ENCODE peak calls at places on chromosomes 7 and 10, in five cellular contexts. One of them, this sample, is unnamed.

GRCh38 chr10:93333278-93333978 is 148.7 kb downstream of the MYOF start:
- DNase-seq in NCI-H1092: no peak
- DNase-seq in fibroblast of lung: peak; percentile 59
- DNase-seq in Right ventricle myocardium superior: no peak
- DNase-seq in dorsolateral prefrontal cortex: no peak
- DNase-seq in this sample: no peak

GRCh38 chr10:116891208-116891607 is 41.9 kb downstream of the ENO4 start:
- DNase-seq in dorsolateral prefrontal cortex: peak; percentile 62
- DNase-seq in NCI-H1092: no peak
- DNase-seq in fibroblast of lung: peak; percentile 87
- DNase-seq in Right ventricle myocardium superior: peak; percentile 63
- DNase-seq in this sample: peak; percentile 91

GRCh38 chr7:104137971-104138370 is 69.8 kb downstream of the ORC5 start:
- DNase-seq in Right ventricle myocardium superior: no peak
- DNase-seq in NCI-H1092: no peak
- DNase-seq in dorsolateral prefrontal cortex: no peak
- DNase-seq in fibroblast of lung: peak; percentile 85
- DNase-seq in this sample: peak; percentile 29

GRCh38 chr7:2651336-2651735 is 19.6 kb downstream of the TTYH3 start:
- DNase-seq in fibroblast of lung: no peak
- DNase-seq in Right ventricle myocardium superior: no peak
- DNase-seq in dorsolateral prefrontal cortex: no peak
- DNase-seq in NCI-H1092: no peak
- DNase-seq in this sample: no peak

GRCh38 chr10:103472005-103472404 is 7.0 kb downstream of the CALHM3 start:
- DNase-seq in Right ventricle myocardium superior: no peak
- DNase-seq in fibroblast of lung: no peak
- DNase-seq in dorsolateral prefrontal cortex: no peak
- DNase-seq in NCI-H1092: no peak
- DNase-seq in this sample: no peak

GRCh38 chr10:52485486-52485885 is 171.4 kb downstream of the DKK1 start:
- DNase-seq in Right ventricle myocardium superior: no peak
- DNase-seq in dorsolateral prefrontal cortex: no peak
- DNase-seq in fibroblast of lung: no peak
- DNase-seq in NCI-H1092: no peak
- DNase-seq in this sample: no peak

GRCh38 chr7:106100863-106101262 is 11.2 kb downstream of the SYPL1 start:
- DNase-seq in fibroblast of lung: no peak
- DNase-seq in Right ventricle myocardium superior: no peak
- DNase-seq in dorsolateral prefrontal cortex: no peak
- DNase-seq in NCI-H1092: no peak
- DNase-seq in this sample: no peak

GRCh38 chr7:146115665-146116451 is 743 bp upstream of the CNTNAP2 start:
- DNase-seq in fibroblast of lung: peak; percentile 46
- DNase-seq in Right ventricle myocardium superior: peak; percentile 78
- DNase-seq in dorsolateral prefrontal cortex: peak; percentile 64
- DNase-seq in NCI-H1092: peak; percentile 56
- DNase-seq in this sample: peak; percentile 33

GRCh38 chr7:129807863-129808262 is 144.9 kb downstream of the UBE2H start:
- DNase-seq in Right ventricle myocardium superior: no peak
- DNase-seq in fibroblast of lung: no peak
- DNase-seq in dorsolateral prefrontal cortex: no peak
- DNase-seq in NCI-H1092: no peak
- DNase-seq in this sample: no peak

GRCh38 chr7:41698114-41698513 is 4.8 kb downstream of the INHBA start:
- DNase-seq in dorsolateral prefrontal cortex: no peak
- DNase-seq in NCI-H1092: no peak
- DNase-seq in Right ventricle myocardium superior: no peak
- DNase-seq in fibroblast of lung: no peak
- DNase-seq in this sample: no peak

GRCh38 chr7:388461-388960 is 98.5 kb downstream of the FOXL3 start:
- DNase-seq in NCI-H1092: peak; percentile 16
- DNase-seq in Right ventricle myocardium superior: peak; percentile 69
- DNase-seq in dorsolateral prefrontal cortex: peak; percentile 29
- DNase-seq in fibroblast of lung: no peak
- DNase-seq in this sample: no peak

GRCh38 chr10:8102708-8103401 is 48.4 kb downstream of the GATA3 start:
- DNase-seq in dorsolateral prefrontal cortex: no peak
- DNase-seq in fibroblast of lung: no peak
- DNase-seq in Right ventricle myocardium superior: no peak
- DNase-seq in NCI-H1092: no peak
- DNase-seq in this sample: no peak

GRCh38 chr7:1715331-1715625 is 45.2 kb downstream of the ELFN1 start:
- DNase-seq in Right ventricle myocardium superior: peak; percentile 10
- DNase-seq in dorsolateral prefrontal cortex: no peak
- DNase-seq in NCI-H1092: no peak
- DNase-seq in fibroblast of lung: no peak
- DNase-seq in this sample: no peak

GRCh38 chr10:77383861-77384553 is 253.6 kb downstream of the KCNMA1 start:
- DNase-seq in NCI-H1092: no peak
- DNase-seq in Right ventricle myocardium superior: no peak
- DNase-seq in fibroblast of lung: no peak
- DNase-seq in dorsolateral prefrontal cortex: peak; percentile 78
- DNase-seq in this sample: no peak

GRCh38 chr7:134835463-134835823 is 56.0 kb downstream of the CALD1 start:
- DNase-seq in dorsolateral prefrontal cortex: no peak
- DNase-seq in fibroblast of lung: no peak
- DNase-seq in NCI-H1092: no peak
- DNase-seq in Right ventricle myocardium superior: no peak
- DNase-seq in this sample: no peak

GRCh38 chr10:28619465-28619864 is 57.9 kb upstream of the BAMBI start:
- DNase-seq in NCI-H1092: no peak
- DNase-seq in fibroblast of lung: no peak
- DNase-seq in Right ventricle myocardium superior: no peak
- DNase-seq in dorsolateral prefrontal cortex: no peak
- DNase-seq in this sample: no peak

GRCh38 chr10:117684673-117685211 is 142.2 kb downstream of the EMX2 start:
- DNase-seq in NCI-H1092: no peak
- DNase-seq in dorsolateral prefrontal cortex: no peak
- DNase-seq in Right ventricle myocardium superior: peak; percentile 64
- DNase-seq in fibroblast of lung: no peak
- DNase-seq in this sample: no peak

GRCh38 chr7:154853727-154854095 is 149.2 kb downstream of the PAXIP1 start:
- DNase-seq in Right ventricle myocardium superior: no peak
- DNase-seq in dorsolateral prefrontal cortex: no peak
- DNase-seq in NCI-H1092: no peak
- DNase-seq in fibroblast of lung: peak; percentile 6
- DNase-seq in this sample: no peak

GRCh38 chr10:75211007-75211735 is 575 bp downstream of the VDAC2 start:
- DNase-seq in dorsolateral prefrontal cortex: no peak
- DNase-seq in Right ventricle myocardium superior: no peak
- DNase-seq in fibroblast of lung: peak; percentile 72
- DNase-seq in NCI-H1092: no peak
- DNase-seq in this sample: no peak

GRCh38 chr7:23430902-23431259 is 39.4 kb downstream of the IGF2BP3 start:
- DNase-seq in fibroblast of lung: no peak
- DNase-seq in NCI-H1092: no peak
- DNase-seq in Right ventricle myocardium superior: no peak
- DNase-seq in dorsolateral prefrontal cortex: no peak
- DNase-seq in this sample: no peak

GRCh38 chr7:46178685-46179084 is 257.6 kb upstream of the IGFBP3 start:
- DNase-seq in fibroblast of lung: peak; percentile 80
- DNase-seq in dorsolateral prefrontal cortex: no peak
- DNase-seq in Right ventricle myocardium superior: no peak
- DNase-seq in NCI-H1092: no peak
- DNase-seq in this sample: peak; percentile 53

GRCh38 chr7:143259765-143260164 is 3.5 kb upstream of the GSTK1 start:
- DNase-seq in dorsolateral prefrontal cortex: no peak
- DNase-seq in NCI-H1092: no peak
- DNase-seq in Right ventricle myocardium superior: no peak
- DNase-seq in fibroblast of lung: no peak
- DNase-seq in this sample: no peak

GRCh38 chr7:69871886-69872592 is 273.8 kb downstream of the AUTS2 start:
- DNase-seq in Right ventricle myocardium superior: peak; percentile 40
- DNase-seq in fibroblast of lung: no peak
- DNase-seq in dorsolateral prefrontal cortex: no peak
- DNase-seq in NCI-H1092: no peak
- DNase-seq in this sample: no peak

GRCh38 chr10:27744478-27745379 is 890 bp downstream of the MKX start:
- DNase-seq in fibroblast of lung: peak; percentile 53
- DNase-seq in NCI-H1092: no peak
- DNase-seq in dorsolateral prefrontal cortex: no peak
- DNase-seq in Right ventricle myocardium superior: peak; percentile 43
- DNase-seq in this sample: no peak

GRCh38 chr10:3829193-3830050 is 44.4 kb upstream of the KLF6 start:
- DNase-seq in NCI-H1092: no peak
- DNase-seq in Right ventricle myocardium superior: no peak
- DNase-seq in fibroblast of lung: no peak
- DNase-seq in dorsolateral prefrontal cortex: no peak
- DNase-seq in this sample: no peak

GRCh38 chr10:7121154-7121797 is 289.6 kb downstream of the SFMBT2 start:
- DNase-seq in dorsolateral prefrontal cortex: peak; percentile 50
- DNase-seq in Right ventricle myocardium superior: peak; percentile 63
- DNase-seq in NCI-H1092: peak; percentile 26
- DNase-seq in fibroblast of lung: peak; percentile 15
- DNase-seq in this sample: peak; percentile 13

GRCh38 chr10:118341678-118342637 is at the start of gene FAM204A:
- DNase-seq in NCI-H1092: peak; percentile 88
- DNase-seq in Right ventricle myocardium superior: peak; percentile 97
- DNase-seq in dorsolateral prefrontal cortex: peak; percentile 92
- DNase-seq in fibroblast of lung: peak; percentile 89
- DNase-seq in this sample: peak; percentile 90

GRCh38 chr10:104043185-104043830 is 42.4 kb downstream of the COL17A1 start:
- DNase-seq in fibroblast of lung: peak; percentile 43
- DNase-seq in dorsolateral prefrontal cortex: no peak
- DNase-seq in Right ventricle myocardium superior: no peak
- DNase-seq in NCI-H1092: no peak
- DNase-seq in this sample: no peak

GRCh38 chr7:74612015-74612829 is 45.3 kb upstream of the GTF2I start:
- DNase-seq in Right ventricle myocardium superior: no peak
- DNase-seq in NCI-H1092: no peak
- DNase-seq in fibroblast of lung: peak; percentile 59
- DNase-seq in dorsolateral prefrontal cortex: no peak
- DNase-seq in this sample: peak; percentile 54

GRCh38 chr10:71035511-71036278 is 147.3 kb upstream of the PCBD1 start:
- DNase-seq in NCI-H1092: no peak
- DNase-seq in dorsolateral prefrontal cortex: no peak
- DNase-seq in Right ventricle myocardium superior: no peak
- DNase-seq in fibroblast of lung: no peak
- DNase-seq in this sample: no peak

GRCh38 chr7:103446046-103446520 is at the start of gene SLC26A5:
- DNase-seq in NCI-H1092: peak; percentile 12
- DNase-seq in Right ventricle myocardium superior: no peak
- DNase-seq in fibroblast of lung: no peak
- DNase-seq in dorsolateral prefrontal cortex: no peak
- DNase-seq in this sample: no peak

GRCh38 chr10:69414036-69415018 is 2.4 kb downstream of the TACR2 start:
- DNase-seq in NCI-H1092: no peak
- DNase-seq in Right ventricle myocardium superior: no peak
- DNase-seq in fibroblast of lung: no peak
- DNase-seq in dorsolateral prefrontal cortex: no peak
- DNase-seq in this sample: no peak

GRCh38 chr7:65449505-65449852 is 75.8 kb downstream of the ZNF92 start:
- DNase-seq in Right ventricle myocardium superior: no peak
- DNase-seq in dorsolateral prefrontal cortex: no peak
- DNase-seq in fibroblast of lung: no peak
- DNase-seq in NCI-H1092: no peak
- DNase-seq in this sample: no peak

GRCh38 chr7:152887191-152887590 is 127.6 kb downstream of the ACTR3B start:
- DNase-seq in fibroblast of lung: no peak
- DNase-seq in Right ventricle myocardium superior: no peak
- DNase-seq in NCI-H1092: no peak
- DNase-seq in dorsolateral prefrontal cortex: no peak
- DNase-seq in this sample: no peak